ENCODE peak calls at places on chromosomes 2 and 18, in seven cellular contexts. One of them, this sample, is unnamed.

GRCh38 chr18:78416853-78417252 is 562.8 kb upstream of the SALL3 start:
- DNase-seq in transverse colon: no peak
- DNase-seq in cardiac fibroblast: no peak
- DNase-seq in endodermal cell: peak; percentile 59
- DNase-seq in GM23248: no peak
- DNase-seq in neural progenitor cell: peak; percentile 19
- DNase-seq in suprapubic skin: no peak
- DNase-seq in this sample: no peak

GRCh38 chr2:164737612-164738081 is 104.0 kb downstream of the COBLL1 start:
- DNase-seq in transverse colon: peak; percentile 62
- DNase-seq in cardiac fibroblast: peak; percentile 74
- DNase-seq in endodermal cell: peak; percentile 87
- DNase-seq in GM23248: peak; percentile 80
- DNase-seq in neural progenitor cell: peak; percentile 83
- DNase-seq in suprapubic skin: peak; percentile 70
- DNase-seq in this sample: peak; percentile 41

GRCh38 chr2:142175917-142176316 is 45.1 kb upstream of the LRP1B start:
- DNase-seq in transverse colon: no peak
- DNase-seq in cardiac fibroblast: no peak
- DNase-seq in endodermal cell: no peak
- DNase-seq in GM23248: no peak
- DNase-seq in neural progenitor cell: no peak
- DNase-seq in suprapubic skin: no peak
- DNase-seq in this sample: no peak

GRCh38 chr18:45359275-45360009 is 255.8 kb upstream of the SLC14A2 start:
- DNase-seq in transverse colon: peak; percentile 38
- DNase-seq in cardiac fibroblast: no peak
- DNase-seq in endodermal cell: peak; percentile 80
- DNase-seq in GM23248: no peak
- DNase-seq in neural progenitor cell: no peak
- DNase-seq in suprapubic skin: no peak
- DNase-seq in this sample: no peak

GRCh38 chr2:99653433-99653832 is 163.6 kb upstream of the REV1 start:
- DNase-seq in transverse colon: no peak
- DNase-seq in cardiac fibroblast: no peak
- DNase-seq in endodermal cell: no peak
- DNase-seq in GM23248: no peak
- DNase-seq in neural progenitor cell: no peak
- DNase-seq in suprapubic skin: no peak
- DNase-seq in this sample: no peak

GRCh38 chr2:63301481-63301880 is 250.9 kb downstream of the OTX1 start:
- DNase-seq in transverse colon: no peak
- DNase-seq in cardiac fibroblast: no peak
- DNase-seq in endodermal cell: peak; percentile 47
- DNase-seq in GM23248: no peak
- DNase-seq in neural progenitor cell: peak; percentile 5
- DNase-seq in suprapubic skin: no peak
- DNase-seq in this sample: no peak

GRCh38 chr2:16060125-16060935 is 120.0 kb downstream of the MYCN start:
- DNase-seq in transverse colon: no peak
- DNase-seq in cardiac fibroblast: no peak
- DNase-seq in endodermal cell: no peak
- DNase-seq in GM23248: no peak
- DNase-seq in neural progenitor cell: no peak
- DNase-seq in suprapubic skin: no peak
- DNase-seq in this sample: no peak

GRCh38 chr2:175251425-175252041 is 70.0 kb upstream of the ATP5MC3 start:
- DNase-seq in transverse colon: no peak
- DNase-seq in cardiac fibroblast: peak; percentile 61
- DNase-seq in endodermal cell: no peak
- DNase-seq in GM23248: peak; percentile 66
- DNase-seq in neural progenitor cell: peak; percentile 42
- DNase-seq in suprapubic skin: no peak
- DNase-seq in this sample: no peak

GRCh38 chr2:101718993-101719571 is 21.6 kb downstream of the MAP4K4 start:
- DNase-seq in transverse colon: no peak
- DNase-seq in cardiac fibroblast: no peak
- DNase-seq in endodermal cell: no peak
- DNase-seq in GM23248: peak; percentile 50
- DNase-seq in neural progenitor cell: no peak
- DNase-seq in suprapubic skin: no peak
- DNase-seq in this sample: no peak

GRCh38 chr2:222523783-222524544 is 99.6 kb downstream of the SGPP2 start:
- DNase-seq in transverse colon: no peak
- DNase-seq in cardiac fibroblast: no peak
- DNase-seq in endodermal cell: no peak
- DNase-seq in GM23248: peak; percentile 3
- DNase-seq in neural progenitor cell: no peak
- DNase-seq in suprapubic skin: no peak
- DNase-seq in this sample: no peak

GRCh38 chr2:222525776-222526175 is 101.4 kb downstream of the SGPP2 start:
- DNase-seq in transverse colon: no peak
- DNase-seq in cardiac fibroblast: peak; percentile 24
- DNase-seq in endodermal cell: no peak
- DNase-seq in GM23248: no peak
- DNase-seq in neural progenitor cell: no peak
- DNase-seq in suprapubic skin: no peak
- DNase-seq in this sample: no peak

GRCh38 chr2:222526480-222527277 is 102.3 kb downstream of the SGPP2 start:
- DNase-seq in transverse colon: no peak
- DNase-seq in cardiac fibroblast: no peak
- DNase-seq in endodermal cell: no peak
- DNase-seq in GM23248: no peak
- DNase-seq in neural progenitor cell: no peak
- DNase-seq in suprapubic skin: no peak
- DNase-seq in this sample: no peak

GRCh38 chr2:222518570-222519381 is 94.4 kb downstream of the SGPP2 start:
- DNase-seq in transverse colon: peak; percentile 66
- DNase-seq in cardiac fibroblast: peak; percentile 84
- DNase-seq in endodermal cell: peak; percentile 65
- DNase-seq in GM23248: peak; percentile 75
- DNase-seq in neural progenitor cell: peak; percentile 27
- DNase-seq in suprapubic skin: no peak
- DNase-seq in this sample: peak; percentile 38

GRCh38 chr2:222521099-222521498 is 96.8 kb downstream of the SGPP2 start:
- DNase-seq in transverse colon: no peak
- DNase-seq in cardiac fibroblast: no peak
- DNase-seq in endodermal cell: no peak
- DNase-seq in GM23248: no peak
- DNase-seq in neural progenitor cell: no peak
- DNase-seq in suprapubic skin: no peak
- DNase-seq in this sample: no peak
- H3K4me3 ChIP-seq in transverse colon: no peak overlapping the region
- H3K4me3 ChIP-seq in cardiac fibroblast: no peak overlapping the region
- H3K4me3 ChIP-seq in endodermal cell: no peak overlapping the region
- H3K4me3 ChIP-seq in GM23248: no peak overlapping the region
- H3K4me3 ChIP-seq in neural progenitor cell: no peak overlapping the region
- H3K4me3 ChIP-seq in suprapubic skin: no peak overlapping the region
- H3K4me3 ChIP-seq in this sample: no peak overlapping the region

DNA sequence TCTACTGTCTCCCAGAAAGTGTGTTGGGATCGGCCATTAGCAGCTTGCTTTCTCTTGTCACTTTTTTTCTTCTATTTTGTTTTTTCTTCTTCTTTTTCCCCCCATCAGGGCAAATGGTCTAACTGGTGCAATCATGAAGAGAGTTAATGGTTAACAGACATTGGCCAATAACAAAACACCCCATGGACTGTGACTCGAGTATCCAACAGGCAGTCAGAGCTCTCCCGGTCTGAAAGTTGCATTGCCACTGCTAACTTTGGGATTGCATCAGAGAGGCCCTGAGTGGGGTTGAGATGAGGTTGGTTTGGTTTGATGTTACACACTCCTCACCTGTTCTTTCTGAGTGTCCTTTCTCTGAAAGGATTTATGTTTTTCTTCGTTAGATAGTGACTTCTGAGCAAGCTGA is 12.9 kb upstream of the SNORC start:
- DNase-seq in transverse colon: no peak
- DNase-seq in cardiac fibroblast: no peak
- DNase-seq in endodermal cell: no peak
- DNase-seq in GM23248: peak; percentile 30
- DNase-seq in neural progenitor cell: no peak
- DNase-seq in suprapubic skin: no peak
- DNase-seq in this sample: no peak
- H3K4me3 ChIP-seq in transverse colon: no peak overlapping the region
- H3K4me3 ChIP-seq in cardiac fibroblast: no peak overlapping the region
- H3K4me3 ChIP-seq in endodermal cell: no peak overlapping the region
- H3K4me3 ChIP-seq in GM23248: no peak overlapping the region
- H3K4me3 ChIP-seq in neural progenitor cell: no peak overlapping the region
- H3K4me3 ChIP-seq in suprapubic skin: no peak overlapping the region
- H3K4me3 ChIP-seq in this sample: no peak overlapping the region

DNA sequence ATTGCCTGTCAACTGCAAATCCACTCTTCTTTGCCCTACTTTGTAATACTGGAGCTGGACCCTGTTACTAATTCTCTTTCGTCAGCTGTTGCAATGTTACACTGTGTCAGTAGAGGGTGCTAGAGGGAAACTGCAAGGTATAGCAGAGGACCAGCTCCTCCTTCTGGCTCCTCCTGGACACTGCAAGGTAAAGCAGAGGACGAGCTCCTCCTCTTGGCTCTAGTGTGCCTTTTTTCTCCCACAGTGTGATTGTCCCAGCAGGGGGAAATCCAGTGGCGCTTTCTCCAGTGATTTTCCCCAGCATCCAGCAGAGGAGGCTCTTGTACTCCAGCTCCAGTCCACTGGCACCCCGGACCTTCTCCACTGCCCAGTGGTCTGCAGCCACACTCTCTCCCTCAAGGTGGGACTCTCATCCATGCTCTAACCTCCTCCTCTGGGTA is 95.6 kb downstream of the CAPN13 start:
- DNase-seq in transverse colon: peak; percentile 89
- DNase-seq in cardiac fibroblast: peak; percentile 93
- DNase-seq in endodermal cell: peak; percentile 96
- DNase-seq in GM23248: peak; percentile 94
- DNase-seq in neural progenitor cell: peak; percentile 92
- DNase-seq in suprapubic skin: peak; percentile 85
- DNase-seq in this sample: peak; percentile 81
- H3K4me3 ChIP-seq in transverse colon: no peak overlapping the region
- H3K4me3 ChIP-seq in cardiac fibroblast: no peak overlapping the region
- H3K4me3 ChIP-seq in endodermal cell: no peak overlapping the region
- H3K4me3 ChIP-seq in GM23248: no peak overlapping the region
- H3K4me3 ChIP-seq in neural progenitor cell: no peak overlapping the region
- H3K4me3 ChIP-seq in suprapubic skin: no peak overlapping the region
- H3K4me3 ChIP-seq in this sample: no peak overlapping the region

DNA sequence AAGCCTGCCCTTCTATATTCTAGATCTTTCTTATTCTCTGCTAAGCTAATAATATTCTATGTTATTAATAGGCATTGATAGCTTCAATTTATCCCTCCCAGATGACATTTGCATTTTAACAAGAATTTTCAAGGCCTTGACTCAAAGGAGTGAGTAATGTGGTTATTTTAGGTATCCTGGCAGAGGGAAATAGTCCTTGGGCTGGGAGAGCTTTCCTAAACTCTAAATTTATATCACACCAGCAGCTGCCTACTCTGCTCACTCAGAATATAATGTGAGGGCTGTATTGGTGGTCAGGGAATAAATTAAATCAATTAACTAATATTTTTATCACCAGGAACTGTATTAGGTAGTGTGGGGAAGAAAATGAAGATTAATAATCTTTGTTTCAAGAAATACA is 74.8 kb upstream of the ADAM23 start:
- DNase-seq in transverse colon: no peak
- DNase-seq in cardiac fibroblast: no peak
- DNase-seq in endodermal cell: no peak
- DNase-seq in GM23248: peak; percentile 26
- DNase-seq in neural progenitor cell: no peak
- DNase-seq in suprapubic skin: no peak
- DNase-seq in this sample: no peak
- H3K4me3 ChIP-seq in transverse colon: no peak overlapping the region
- H3K4me3 ChIP-seq in cardiac fibroblast: no peak overlapping the region
- H3K4me3 ChIP-seq in endodermal cell: no peak overlapping the region
- H3K4me3 ChIP-seq in GM23248: no peak overlapping the region
- H3K4me3 ChIP-seq in neural progenitor cell: no peak overlapping the region
- H3K4me3 ChIP-seq in suprapubic skin: no peak overlapping the region
- H3K4me3 ChIP-seq in this sample: no peak overlapping the region

GRCh38 chr2:191682148-191682547 is 4.2 kb downstream of the NABP1 start:
- DNase-seq in transverse colon: no peak
- DNase-seq in cardiac fibroblast: no peak
- DNase-seq in endodermal cell: no peak
- DNase-seq in GM23248: peak; percentile 66
- DNase-seq in neural progenitor cell: no peak
- DNase-seq in suprapubic skin: no peak
- DNase-seq in this sample: no peak

GRCh38 chr2:191680639-191681038 is 2.7 kb downstream of the NABP1 start:
- DNase-seq in transverse colon: no peak
- DNase-seq in cardiac fibroblast: no peak
- DNase-seq in endodermal cell: no peak
- DNase-seq in GM23248: no peak
- DNase-seq in neural progenitor cell: no peak
- DNase-seq in suprapubic skin: no peak
- DNase-seq in this sample: no peak

GRCh38 chr2:191678437-191679110 is 638 bp downstream of the NABP1 start:
- DNase-seq in transverse colon: peak; percentile 77
- DNase-seq in cardiac fibroblast: peak; percentile 36
- DNase-seq in endodermal cell: peak; percentile 76
- DNase-seq in GM23248: peak; percentile 56
- DNase-seq in neural progenitor cell: peak; percentile 52
- DNase-seq in suprapubic skin: peak; percentile 85
- DNase-seq in this sample: peak; percentile 54

GRCh38 chr2:191677646-191678436 is at the start of gene NABP1:
- DNase-seq in transverse colon: peak; percentile 100
- DNase-seq in cardiac fibroblast: peak; percentile 99
- DNase-seq in endodermal cell: peak; percentile 98
- DNase-seq in GM23248: peak; percentile 99
- DNase-seq in neural progenitor cell: peak; percentile 99
- DNase-seq in suprapubic skin: peak; percentile 99
- DNase-seq in this sample: peak; percentile 97

DNA sequence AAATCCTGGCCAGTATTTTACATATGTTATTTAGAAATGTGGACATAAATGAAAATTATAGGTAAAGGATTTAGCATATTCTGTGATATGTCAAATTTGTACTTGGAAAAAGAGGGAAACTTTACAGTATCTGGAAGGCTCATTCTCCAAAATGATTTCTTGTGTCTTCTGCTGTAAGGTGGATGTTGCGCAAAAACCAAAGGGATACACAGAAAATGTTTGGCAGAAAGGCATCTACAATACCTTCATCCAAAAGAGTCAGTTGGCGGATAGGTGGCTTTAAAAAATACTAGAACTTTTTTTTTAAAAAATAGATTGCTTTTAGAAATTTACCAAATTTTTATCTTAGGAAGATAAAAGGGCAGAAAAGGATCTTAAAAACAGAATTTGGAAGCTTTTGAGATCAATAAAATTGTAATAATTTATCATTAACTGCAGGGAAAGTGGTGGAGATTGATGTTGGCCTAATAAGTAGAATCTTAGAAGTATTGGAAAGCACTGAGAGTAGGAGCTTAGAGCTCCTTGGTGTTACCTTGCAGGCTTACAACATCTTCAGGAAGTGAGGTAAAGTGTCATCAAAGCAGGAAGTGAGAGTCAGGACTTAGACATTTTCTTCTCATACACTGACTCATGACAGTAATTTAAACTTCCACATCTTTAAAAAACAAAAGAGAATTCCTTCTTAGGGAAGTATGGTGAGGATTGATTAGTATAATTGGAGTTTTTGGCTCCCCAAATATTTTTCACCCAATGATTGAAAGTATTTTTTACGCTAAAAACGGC is 2.1 kb downstream of the NABP1 start:
- DNase-seq in transverse colon: no peak
- DNase-seq in cardiac fibroblast: peak; percentile 60
- DNase-seq in endodermal cell: no peak
- DNase-seq in GM23248: peak; percentile 88
- DNase-seq in neural progenitor cell: no peak
- DNase-seq in suprapubic skin: no peak
- DNase-seq in this sample: no peak
- H3K4me3 ChIP-seq in transverse colon: no peak overlapping the region
- H3K4me3 ChIP-seq in cardiac fibroblast: peak overlapping the region; percentile 75
- H3K4me3 ChIP-seq in endodermal cell: no peak overlapping the region
- H3K4me3 ChIP-seq in GM23248: peak overlapping the region; percentile 97
- H3K4me3 ChIP-seq in neural progenitor cell: no peak overlapping the region
- H3K4me3 ChIP-seq in suprapubic skin: peak overlapping the region; percentile 77
- H3K4me3 ChIP-seq in this sample: peak overlapping the region; percentile 68

GRCh38 chr2:157433335-157433890 is 10.5 kb downstream of the CYTIP start:
- DNase-seq in transverse colon: no peak
- DNase-seq in cardiac fibroblast: peak; percentile 15
- DNase-seq in endodermal cell: no peak
- DNase-seq in GM23248: no peak
- DNase-seq in neural progenitor cell: no peak
- DNase-seq in suprapubic skin: no peak
- DNase-seq in this sample: no peak
- H3K4me3 ChIP-seq in transverse colon: no peak overlapping the region
- H3K4me3 ChIP-seq in cardiac fibroblast: no peak overlapping the region
- H3K4me3 ChIP-seq in endodermal cell: no peak overlapping the region
- H3K4me3 ChIP-seq in GM23248: no peak overlapping the region
- H3K4me3 ChIP-seq in neural progenitor cell: no peak overlapping the region
- H3K4me3 ChIP-seq in suprapubic skin: no peak overlapping the region
- H3K4me3 ChIP-seq in this sample: no peak overlapping the region

This sample was measured in MG63.